ENCODE peak calls at places on chromosomes 16 and 17, in eight cellular contexts. J is BJ, C is cardiac fibroblast, G is OCI-LY7, S is lower leg skin, X is fibroblast of the aortic adventitia, T is PC-9, Z is choroid plexus epithelial cell. A is an unnamed sample.

GRCh38 chr16:75486666-75487313 is 8.5 kb downstream of the CHST6 start:
- DNase-seq in J (no peak), C (no peak), G (no peak), S (no peak), X (no peak), T (no peak), Z (peak), A (no peak)

GRCh38 chr17:10120749-10121148 is 77.7 kb downstream of the GAS7 start:
- DNase-seq in J (no peak), C (no peak), G (no peak), S (no peak), X (no peak), T (no peak), Z (peak), A (no peak)

GRCh38 chr17:57915980-57916757 is 39.0 kb downstream of the CUEDC1 start:
- DNase-seq in J (no peak), C (no peak), G (no peak), S (no peak), X (no peak), T (no peak), Z (no peak), A (no peak)

GRCh38 chr16:81447383-81448101 is 2.9 kb downstream of the CMIP start:
- DNase-seq in J (no peak), C (no peak), G (no peak), S (no peak), X (no peak), T (peak), Z (no peak), A (no peak)

GRCh38 chr17:7854851-7855642 is at the start of gene TMEM88:
- DNase-seq in J (no peak), C (no peak), G (no peak), S (no peak), X (peak), T (no peak), Z (peak), A (no peak)

GRCh38 chr16:87407511-87408112 is 15.5 kb downstream of the MAP1LC3B start:
- DNase-seq in J (peak), C (peak), G (no peak), S (peak), X (no peak), T (peak), Z (no peak), A (peak)

GRCh38 chr16:49734330-49734729 is 121.6 kb downstream of the ZNF423 start:
- DNase-seq in J (no peak), C (no peak), G (no peak), S (no peak), X (peak), T (no peak), Z (no peak), A (no peak)

GRCh38 chr17:11268176-11268575 is 27.2 kb downstream of the SHISA6 start:
- DNase-seq in J (no peak), C (no peak), G (no peak), S (peak), X (no peak), T (no peak), Z (no peak), A (no peak)

GRCh38 chr16:56675685-56676210 is 6.1 kb downstream of the MT1H start:
- DNase-seq in J (no peak), C (no peak), G (no peak), S (peak), X (no peak), T (no peak), Z (no peak), A (no peak)

GRCh38 chr17:17784599-17785264 is 52.1 kb downstream of the SREBF1 start:
- DNase-seq in J (no peak), C (no peak), G (peak), S (no peak), X (no peak), T (no peak), Z (peak), A (no peak)

GRCh38 chr17:50935201-50936124 is 69.3 kb upstream of the TOB1 start:
- DNase-seq in J (no peak), C (no peak), G (no peak), S (no peak), X (no peak), T (peak), Z (no peak), A (no peak)

GRCh38 chr16:82370282-82370681 is 200.3 kb upstream of the MPHOSPH6 start:
- DNase-seq in J (no peak), C (no peak), G (no peak), S (no peak), X (no peak), T (no peak), Z (no peak), A (no peak)

GRCh38 chr17:28937044-28937729 is 14.1 kb downstream of the PHF12 start:
- DNase-seq in J (no peak), C (peak), G (no peak), S (no peak), X (peak), T (peak), Z (peak), A (peak)

GRCh38 chr17:7437369-7437863 is 1.9 kb upstream of the FGF11 start:
- DNase-seq in J (no peak), C (no peak), G (no peak), S (no peak), X (no peak), T (no peak), Z (no peak), A (no peak)

GRCh38 chr17:32279933-32280716 is 14.5 kb downstream of the RHBDL3 start:
- DNase-seq in J (no peak), C (no peak), G (no peak), S (no peak), X (no peak), T (no peak), Z (no peak), A (no peak)

GRCh38 chr17:17740627-17741237 is 59.5 kb downstream of the RAI1 start:
- DNase-seq in J (no peak), C (no peak), G (no peak), S (no peak), X (no peak), T (no peak), Z (no peak), A (no peak)

GRCh38 chr17:62995377-62995885 is 29.4 kb downstream of the TANC2 start:
- DNase-seq in J (no peak), C (peak), G (peak), S (no peak), X (peak), T (no peak), Z (peak), A (peak)

GRCh38 chr16:67156146-67156844 is 3.4 kb downstream of the TRADD start:
- DNase-seq in J (no peak), C (no peak), G (no peak), S (no peak), X (no peak), T (no peak), Z (no peak), A (no peak)

DNA sequence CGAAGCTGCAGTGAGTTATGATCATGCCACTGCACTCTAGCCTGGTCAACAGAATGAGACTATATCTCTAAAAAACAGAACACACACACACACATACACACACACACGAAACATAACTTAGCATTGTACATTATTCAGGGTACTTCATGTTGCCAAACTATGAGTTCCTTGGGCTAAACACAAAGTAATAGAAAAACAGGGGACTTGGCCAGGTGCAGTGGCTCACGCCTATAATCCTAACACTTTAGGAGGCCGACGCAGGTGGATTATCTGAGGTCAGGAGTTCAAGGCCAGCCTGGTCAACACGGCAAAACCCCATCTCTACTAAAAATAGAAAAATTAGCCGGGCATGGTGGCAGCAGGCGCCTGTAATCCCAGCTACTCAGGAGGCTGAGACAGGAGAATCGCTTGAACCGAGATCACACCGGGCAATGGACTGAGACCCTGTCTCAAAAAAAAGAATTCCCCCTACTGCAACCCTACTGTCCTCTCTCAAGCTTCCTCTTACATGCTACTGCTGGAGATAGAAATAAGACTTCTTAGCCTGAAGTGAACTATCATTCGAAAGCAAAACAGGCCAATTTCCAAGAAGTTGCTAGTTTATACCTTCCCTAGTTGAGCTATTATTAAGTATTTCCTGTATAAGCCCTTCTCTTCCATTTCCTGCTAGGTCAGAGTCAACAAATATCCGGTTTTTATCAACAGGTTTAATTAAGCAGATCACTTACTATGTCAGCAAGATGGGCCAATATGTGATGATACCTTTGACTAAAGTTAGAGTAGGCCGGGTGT is 7.2 kb downstream of the LSM12 start:
- DNase-seq in J (no peak), C (no peak), G (no peak), S (no peak), X (no peak), T (no peak), Z (no peak), A (no peak)
- TF ChIP-seq CTCF in J (no peak), C (no peak), G (no peak), S (no peak), X (no peak), T (no peak), Z (no peak), A (no peak)

GRCh38 chr16:1991588-1992474 is 2.1 kb downstream of the SYNGR3 start:
- DNase-seq in J (peak), C (peak), G (peak), S (peak), X (peak), T (peak), Z (peak), A (peak)

GRCh38 chr16:1991135-1991551 is 1.4 kb downstream of the SYNGR3 start:
- DNase-seq in J (no peak), C (no peak), G (peak), S (no peak), X (no peak), T (no peak), Z (no peak), A (no peak)

GRCh38 chr16:1990336-1991134 is 765 bp downstream of the SYNGR3 start:
- DNase-seq in J (no peak), C (no peak), G (peak), S (no peak), X (no peak), T (no peak), Z (no peak), A (no peak)

GRCh38 chr16:1989209-1989825 is 453 bp upstream of the SYNGR3 start:
- DNase-seq in J (no peak), C (no peak), G (no peak), S (no peak), X (no peak), T (no peak), Z (no peak), A (no peak)

GRCh38 chr16:1989826-1990335 is at the start of gene SYNGR3:
- DNase-seq in J (no peak), C (no peak), G (peak), S (no peak), X (no peak), T (no peak), Z (no peak), A (no peak)
- H3K4me3 ChIP-seq in J (peak), C (no peak), G (peak), S (no peak), X (peak), T (peak), Z (no peak), A (no peak)

DNA sequence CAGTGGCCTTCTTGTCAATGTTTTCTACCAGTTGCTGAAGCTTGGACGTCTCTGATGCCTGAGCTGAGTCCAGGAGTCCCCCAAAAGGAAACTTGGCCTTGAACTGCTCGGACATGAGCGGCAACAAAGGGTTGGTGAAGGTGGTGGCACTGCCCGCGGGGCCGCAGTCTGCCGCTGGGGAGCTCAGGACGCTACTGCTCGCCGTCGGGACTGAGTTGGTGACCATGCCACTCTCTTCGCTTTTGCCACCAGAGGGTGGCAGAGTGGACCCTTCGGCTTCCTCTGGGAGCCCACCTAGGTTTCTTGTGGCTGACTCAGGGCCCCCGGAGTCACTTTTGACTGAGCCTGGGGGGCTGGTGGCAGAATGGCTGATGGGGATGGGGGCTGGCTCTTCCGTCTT is 11.0 kb downstream of the SALL1 start:
- DNase-seq in J (no peak), C (no peak), G (no peak), S (no peak), X (no peak), T (no peak), Z (no peak), A (no peak)
- TF ChIP-seq CTCF in J (no peak), C (no peak), G (no peak), S (no peak), X (no peak), T (no peak), Z (no peak), A (no peak)

DNA sequence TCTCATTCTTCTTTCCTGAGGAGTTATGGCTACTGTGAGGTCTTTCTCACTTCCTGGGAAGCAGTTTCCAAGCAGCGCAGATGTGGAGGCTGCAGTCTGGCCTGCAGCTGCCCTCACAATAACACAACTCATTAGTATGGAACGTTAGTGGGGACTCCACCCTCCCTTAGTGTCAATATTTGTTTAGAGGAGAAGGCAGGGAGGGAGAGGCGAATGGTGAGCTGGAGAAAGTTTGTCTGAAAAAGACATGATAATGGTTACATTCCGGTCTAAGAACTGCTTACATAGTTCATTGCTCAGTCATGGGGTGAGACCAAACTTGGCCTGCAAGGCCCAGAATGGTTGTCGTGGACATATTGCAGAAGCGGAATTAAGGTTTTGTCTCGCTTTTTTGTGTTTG is 170.2 kb downstream of the HS3ST3B1 start:
- DNase-seq in J (peak), C (peak), G (no peak), S (no peak), X (peak), T (no peak), Z (peak), A (peak)
- H3K4me3 ChIP-seq in J (no peak), C (no peak), G (no peak), S (no peak), X (no peak), T (no peak), Z (no peak), A (no peak)

GRCh38 chr16:79194291-79194690 is 406.2 kb downstream of the MAF start:
- DNase-seq in J (no peak), C (no peak), G (no peak), S (no peak), X (no peak), T (no peak), Z (no peak), A (no peak)
- TF ChIP-seq CTCF in J (no peak), C (no peak), G (no peak), S (no peak), X (no peak), T (no peak), Z (no peak), A (no peak)

DNA sequence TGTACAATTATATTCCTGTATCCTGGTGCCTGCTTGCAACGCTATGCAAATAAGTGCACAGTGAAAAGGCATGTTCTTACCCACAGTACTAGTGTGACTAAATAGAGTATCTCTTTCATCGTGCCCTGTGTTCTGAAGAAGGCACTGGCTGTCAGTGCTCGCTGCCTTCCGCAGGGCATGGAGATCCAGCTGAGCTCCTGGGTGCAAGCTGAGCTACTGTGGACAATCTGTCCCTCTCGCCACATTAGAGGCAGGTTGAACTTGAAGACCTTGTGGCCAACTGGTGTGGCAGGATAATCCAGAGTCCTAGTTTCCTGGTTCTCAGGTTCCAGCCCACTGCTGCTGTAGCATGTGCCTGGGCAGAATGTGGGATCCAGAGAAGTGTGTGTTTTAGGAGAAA is 1.9 kb upstream of the ST6GALNAC1 start:
- DNase-seq in J (no peak), C (no peak), G (no peak), S (no peak), X (no peak), T (no peak), Z (no peak), A (no peak)
- H3K4me3 ChIP-seq in J (no peak), C (no peak), G (no peak), S (no peak), X (no peak), T (no peak), Z (no peak), A (no peak)